ENCODE peak calls at places on chromosome 14, in five cellular contexts. J is NT2/D1; X is naive thymus-derived CD8-positive, alpha-beta T cell; R is tibial artery; N is NCI-H2081. L is an unnamed sample.

GRCh38 chr14:86574778-86575129 is 1044.8 kb downstream of the FLRT2 start:
- DNase-seq in J (no peak), X (no peak), R (no peak), N (no peak), L (no peak)

GRCh38 chr14:73804636-73805035 is 47.0 kb upstream of the PTGR2 start:
- DNase-seq in J (no peak), X (no peak), R (no peak), N (no peak), L (no peak)

GRCh38 chr14:53500191-53500590 is 347.1 kb upstream of the DDHD1 start:
- DNase-seq in J (no peak), X (no peak), R (no peak), N (no peak), L (no peak)

GRCh38 chr14:79583738-79584405 is 627.4 kb downstream of the DIO2 start:
- DNase-seq in J (no peak), X (no peak), R (no peak), N (no peak), L (no peak)

GRCh38 chr14:70955543-70956480 is 48.6 kb downstream of the PCNX1 start:
- DNase-seq in J (no peak), X (peak), R (no peak), N (peak), L (no peak)

GRCh38 chr14:61438860-61439765 is 117.7 kb downstream of the PRKCH start:
- DNase-seq in J (no peak), X (peak), R (peak), N (peak), L (peak)

GRCh38 chr14:29654910-29655590 is 272.6 kb downstream of the PRKD1 start:
- DNase-seq in J (no peak), X (no peak), R (no peak), N (peak), L (no peak)

GRCh38 chr14:104579507-104579906 is at the start of gene C14orf180:
- DNase-seq in J (no peak), X (no peak), R (peak), N (no peak), L (no peak)

GRCh38 chr14:101791919-101792572 is 30.5 kb downstream of the PPP2R5C start:
- DNase-seq in J (no peak), X (no peak), R (no peak), N (peak), L (no peak)

GRCh38 chr14:90677484-90678045 is 138.7 kb downstream of the TTC7B start:
- DNase-seq in J (no peak), X (no peak), R (no peak), N (no peak), L (no peak)

GRCh38 chr14:104202259-104203070 is 64.1 kb downstream of the KIF26A start:
- DNase-seq in J (no peak), X (no peak), R (no peak), N (peak), L (no peak)

GRCh38 chr14:37202265-37202664 is 4.5 kb downstream of the MIPOL1 start:
- DNase-seq in J (no peak), X (no peak), R (no peak), N (peak), L (no peak)

GRCh38 chr14:101584049-101584859 is 23.0 kb downstream of the DIO3 start:
- DNase-seq in J (no peak), X (no peak), R (peak), N (no peak), L (peak)

GRCh38 chr14:67285876-67286452 is 44.7 kb downstream of the PALS1 start:
- DNase-seq in J (no peak), X (no peak), R (no peak), N (peak), L (no peak)

GRCh38 chr14:49553892-49554291 is 32.3 kb downstream of the RPS29 start:
- DNase-seq in J (no peak), X (no peak), R (no peak), N (peak), L (no peak)

GRCh38 chr14:59695198-59695597 is 118.6 kb upstream of the CCDC175 start:
- DNase-seq in J (no peak), X (no peak), R (peak), N (no peak), L (no peak)

GRCh38 chr14:34479694-34480093 is 17.7 kb upstream of the SPTSSA start:
- DNase-seq in J (no peak), X (no peak), R (no peak), N (no peak), L (no peak)

GRCh38 chr14:69008411-69008810 is 29.3 kb upstream of the ACTN1 start:
- DNase-seq in J (no peak), X (no peak), R (no peak), N (no peak), L (no peak)

GRCh38 chr14:34355584-34356266 is 106.3 kb downstream of the SPTSSA start:
- DNase-seq in J (no peak), X (no peak), R (no peak), N (no peak), L (peak)

GRCh38 chr14:103527408-103528157 is 1.4 kb upstream of the TRMT61A start:
- DNase-seq in J (no peak), X (no peak), R (no peak), N (no peak), L (no peak)